ENCODE peak calls at places on chromosomes 16 and 17, in four cellular contexts. T, S, B and Y are unnamed samples.

GRCh38 chr16:23668225-23668624 is 10.5 kb upstream of the PLK1 start:
- DNase-seq in T (no peak), S (no peak), B (no peak), Y (no peak)

GRCh38 chr17:40605301-40605700 is 40.0 kb upstream of the CCR7 start:
- DNase-seq in T (no peak), S (no peak), B (no peak), Y (no peak)

GRCh38 chr17:40331743-40332641 is 23.0 kb downstream of the RARA start:
- DNase-seq in T (no peak), S (peak; percentile 95), B (no peak), Y (peak; percentile 42)

GRCh38 chr17:80110927-80111701 is 9.7 kb downstream of the GAA start:
- DNase-seq in T (no peak), S (no peak), B (no peak), Y (no peak)

GRCh38 chr16:54216268-54217187 is 70.1 kb downstream of the IRX3 start:
- DNase-seq in T (no peak), S (peak; percentile 39), B (no peak), Y (no peak)

GRCh38 chr17:56026894-56027293 is 126.4 kb upstream of the ANKFN1 start:
- DNase-seq in T (no peak), S (no peak), B (no peak), Y (no peak)

GRCh38 chr16:31713945-31714898 is 159.4 kb upstream of the ZNF267 start:
- DNase-seq in T (no peak), S (no peak), B (no peak), Y (no peak)

GRCh38 chr17:44759096-44759915 is 518 bp downstream of the ADAM11 start:
- DNase-seq in T (no peak), S (no peak), B (no peak), Y (no peak)

GRCh38 chr16:13994239-13995106 is 74.5 kb downstream of the ERCC4 start:
- DNase-seq in T (no peak), S (no peak), B (no peak), Y (no peak)

GRCh38 chr17:2837147-2837561 is 40.9 kb downstream of the RAP1GAP2 start:
- DNase-seq in T (no peak), S (no peak), B (no peak), Y (no peak)

GRCh38 chr17:17208013-17208412 is 1.9 kb upstream of the PLD6 start:
- DNase-seq in T (no peak), S (no peak), B (no peak), Y (no peak)

GRCh38 chr17:2459917-2460271 is 51.8 kb downstream of the METTL16 start:
- DNase-seq in T (no peak), S (no peak), B (no peak), Y (no peak)

GRCh38 chr17:44653954-44654353 is 2.3 kb upstream of the MEIOC start:
- DNase-seq in T (no peak), S (no peak), B (no peak), Y (no peak)

GRCh38 chr17:12592941-12593340 is 72.7 kb upstream of the MYOCD start:
- DNase-seq in T (no peak), S (no peak), B (no peak), Y (no peak)

GRCh38 chr16:70774261-70774660 is 26.7 kb downstream of the VAC14 start:
- DNase-seq in T (no peak), S (no peak), B (no peak), Y (no peak)

GRCh38 chr17:4326112-4326511 is 40.4 kb downstream of the UBE2G1 start:
- DNase-seq in T (no peak), S (no peak), B (no peak), Y (no peak)

GRCh38 chr17:59669944-59670343 is 37.3 kb downstream of the PTRH2 start:
- DNase-seq in T (no peak), S (no peak), B (no peak), Y (no peak)

GRCh38 chr16:68668266-68668665 is 23.2 kb downstream of the CDH3 start:
- DNase-seq in T (peak; percentile 7), S (no peak), B (no peak), Y (no peak)

GRCh38 chr16:23729503-23730424 is 16.7 kb upstream of the ERN2 start:
- DNase-seq in T (no peak), S (no peak), B (no peak), Y (no peak)

GRCh38 chr16:14249291-14250032 is 178.3 kb downstream of the MRTFB start:
- DNase-seq in T (no peak), S (no peak), B (peak; percentile 13), Y (no peak)

GRCh38 chr16:68070249-68070725 is 14.9 kb upstream of the NFATC3 start:
- DNase-seq in T (no peak), S (no peak), B (no peak), Y (no peak)

GRCh38 chr17:633641-634091 is 81.0 kb downstream of the VPS53 start:
- DNase-seq in T (no peak), S (no peak), B (no peak), Y (no peak)

GRCh38 chr17:21017861-21018260 is 24.9 kb downstream of the USP22 start:
- DNase-seq in T (no peak), S (no peak), B (no peak), Y (no peak)

GRCh38 chr16:54066451-54067056 is 220.0 kb downstream of the IRX3 start:
- DNase-seq in T (no peak), S (peak; percentile 22), B (no peak), Y (no peak)

GRCh38 chr16:1366060-1366711 is 14.5 kb downstream of the GNPTG start:
- DNase-seq in T (no peak), S (no peak), B (no peak), Y (no peak)

GRCh38 chr17:55996826-55997225 is 156.4 kb upstream of the ANKFN1 start:
- DNase-seq in T (no peak), S (no peak), B (no peak), Y (no peak)

GRCh38 chr16:1152123-1152638 is 725 bp upstream of the CACNA1H start:
- DNase-seq in T (no peak), S (no peak), B (peak; percentile 27), Y (peak; percentile 15)

GRCh38 chr17:57956311-57957119 is 1.3 kb upstream of the CUEDC1 start:
- DNase-seq in T (no peak), S (no peak), B (no peak), Y (no peak)

DNA sequence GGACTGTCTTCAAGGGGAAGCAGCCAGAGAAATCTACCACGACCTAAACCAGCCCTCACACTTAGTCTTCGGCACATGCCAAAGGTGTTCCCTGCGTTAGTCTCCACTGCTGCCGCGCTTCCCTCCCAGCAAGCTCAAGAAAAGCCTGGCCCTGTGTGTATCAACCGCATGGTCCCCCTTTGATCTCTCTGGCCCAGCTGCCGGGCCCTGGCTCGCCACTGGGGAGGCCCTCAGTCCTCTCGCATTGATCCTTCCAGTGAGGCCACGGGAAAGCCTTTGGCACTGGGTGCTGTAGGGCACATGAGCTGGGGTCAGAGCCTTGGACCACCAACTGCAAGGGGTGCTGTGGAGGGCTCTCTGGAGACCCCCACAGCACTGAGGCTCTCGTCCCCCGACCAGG is 29.6 kb upstream of the KLHDC4 start:
- DNase-seq in T (no peak), S (no peak), B (no peak), Y (no peak)
- H3K27ac ChIP-seq in T (no peak overlapping the region), S (no peak overlapping the region), B (no peak overlapping the region), Y (no peak overlapping the region)

GRCh38 chr16:83940157-83940556 is 12.9 kb upstream of the OSGIN1 start:
- DNase-seq in T (no peak), S (no peak), B (no peak), Y (no peak)
- H3K27ac ChIP-seq in T (no peak overlapping the region), S (no peak overlapping the region), B (no peak overlapping the region), Y (no peak overlapping the region)

GRCh38 chr16:89318871-89319627 is 101.5 kb downstream of the ZNF778 start:
- DNase-seq in T (no peak), S (peak; percentile 9), B (no peak), Y (no peak)

GRCh38 chr16:89317101-89317671 is 99.7 kb downstream of the ZNF778 start:
- DNase-seq in T (no peak), S (peak; percentile 5), B (no peak), Y (no peak)

GRCh38 chr16:89316701-89317100 is 99.2 kb downstream of the ZNF778 start:
- DNase-seq in T (no peak), S (peak; percentile 14), B (no peak), Y (no peak)

GRCh38 chr16:89318430-89318758 is 100.9 kb downstream of the ZNF778 start:
- DNase-seq in T (no peak), S (no peak), B (no peak), Y (no peak)

DNA sequence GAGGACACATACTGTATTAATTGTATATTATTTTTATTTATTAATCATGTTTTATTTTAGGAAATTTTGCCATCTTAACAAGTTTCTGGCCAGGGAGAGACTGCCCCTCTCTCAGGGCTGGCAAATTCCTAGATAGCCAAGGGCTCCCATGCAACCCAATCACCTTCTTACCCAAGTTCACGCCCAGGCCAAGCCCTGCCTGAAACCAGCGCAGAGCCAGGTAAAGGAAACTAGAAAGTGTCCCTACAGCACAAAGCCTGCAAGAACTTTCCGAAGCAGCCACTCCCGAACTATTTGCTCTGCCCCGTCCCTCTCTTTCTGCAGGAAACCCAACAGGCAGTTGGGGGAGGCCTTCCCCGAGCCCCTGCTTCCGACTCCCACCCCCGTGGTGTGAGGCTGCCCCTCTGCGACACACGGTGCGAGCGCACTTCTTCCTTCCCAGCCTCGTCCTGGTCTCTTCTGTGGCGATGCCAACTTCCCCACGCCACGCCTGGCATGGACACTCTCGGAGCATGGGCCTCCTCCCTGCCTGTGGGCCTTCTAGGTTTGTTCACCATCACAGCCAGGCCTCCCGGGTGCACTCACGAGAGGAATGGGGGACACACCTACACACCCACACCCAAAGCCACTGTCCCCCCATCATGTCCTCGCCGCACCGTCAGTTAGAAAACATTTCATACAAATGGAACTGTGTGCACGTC is 100.4 kb downstream of the ZNF778 start:
- DNase-seq in T (no peak), S (peak; percentile 17), B (no peak), Y (no peak)
- H3K27ac ChIP-seq in T (no peak overlapping the region), S (no peak overlapping the region), B (no peak overlapping the region), Y (no peak overlapping the region)

GRCh38 chr16:30179931-30180330 is 3.5 kb upstream of the CORO1A start:
- DNase-seq in T (no peak), S (no peak), B (no peak), Y (no peak)
- H3K27ac ChIP-seq in T (no peak overlapping the region), S (no peak overlapping the region), B (no peak overlapping the region), Y (no peak overlapping the region)